ENCODE peak calls at places on chromosomes 1 and 21, in nine cellular contexts. B is mesenchymal stem cell; L is GM04504; X is body of pancreas; Q is dermis microvascular lymphatic vessel endothelial cell; N is posterior vena cava; V is SHP77; Z is naive thymus-derived CD8-positive, alpha-beta T cell; H is SK-MEL-5. Y is an unnamed sample.

GRCh38 chr1:246932366-246932700 is 585 bp upstream of the AHCTF1 start:
- DNase-seq in H (no peak), Z (no peak), B (no peak), Q (no peak), N (no peak), V (no peak), L (no peak), X (no peak), Y (no peak)

GRCh38 chr1:60171793-60172192 is 98.2 kb upstream of the C1orf87 start:
- DNase-seq in Q (no peak), B (peak), X (no peak), N (no peak), V (no peak), Z (no peak), H (no peak), L (peak), Y (no peak)

GRCh38 chr1:14437410-14437913 is 161.0 kb upstream of the KAZN start:
- DNase-seq in B (no peak), Q (no peak), L (no peak), Z (no peak), H (no peak), N (no peak), X (no peak), V (no peak), Y (no peak)

GRCh38 chr1:205374205-205375078 is 17.7 kb upstream of the KLHDC8A start:
- DNase-seq in N (no peak), L (no peak), B (peak), Z (no peak), H (no peak), Q (no peak), V (no peak), X (no peak), Y (no peak)

GRCh38 chr1:46521417-46521816 is 30.0 kb downstream of the KNCN start:
- DNase-seq in L (no peak), X (no peak), H (no peak), V (no peak), N (peak), Z (no peak), Q (no peak), B (no peak), Y (peak)

GRCh38 chr1:22900451-22900850 is 72.2 kb downstream of the LACTBL1 start:
- DNase-seq in Q (no peak), B (no peak), X (no peak), N (no peak), L (no peak), V (no peak), Z (peak), H (no peak), Y (no peak)

GRCh38 chr1:168512864-168513595 is 30.8 kb downstream of the XCL2 start:
- DNase-seq in H (no peak), X (no peak), L (no peak), V (no peak), Q (no peak), Z (peak), N (no peak), B (no peak), Y (no peak)

GRCh38 chr1:58966103-58966916 is 182.5 kb upstream of the JUN start:
- DNase-seq in Z (no peak), V (no peak), H (no peak), N (no peak), L (no peak), Q (no peak), B (no peak), X (no peak), Y (no peak)

GRCh38 chr1:87203890-87204289 is 124.8 kb upstream of the LMO4 start:
- DNase-seq in X (no peak), L (peak), B (no peak), N (no peak), Q (no peak), V (no peak), Z (no peak), H (no peak), Y (no peak)

GRCh38 chr1:85571830-85572229 is 8.7 kb upstream of the CCN1 start:
- DNase-seq in X (no peak), V (no peak), L (no peak), H (no peak), Z (no peak), B (peak), N (no peak), Q (no peak), Y (no peak)

GRCh38 chr1:44924835-44925464 is 61.4 kb downstream of the EIF2B3 start:
- DNase-seq in H (peak), V (peak), N (no peak), X (no peak), L (no peak), Z (no peak), B (peak), Q (peak), Y (no peak)

GRCh38 chr1:64851664-64852063 is 106.8 kb downstream of the RAVER2 start:
- DNase-seq in Z (no peak), H (no peak), X (no peak), B (no peak), L (no peak), Q (no peak), V (no peak), N (no peak), Y (no peak)

GRCh38 chr1:8075511-8076051 is 49.5 kb upstream of the ERRFI1 start:
- DNase-seq in Z (no peak), V (no peak), Q (no peak), B (peak), L (no peak), X (no peak), H (no peak), N (no peak), Y (no peak)

GRCh38 chr1:234638832-234639799 is 29.1 kb upstream of the IRF2BP2 start:
- DNase-seq in V (no peak), L (no peak), B (no peak), N (no peak), Q (no peak), Z (no peak), X (peak), H (no peak), Y (no peak)

GRCh38 chr21:32320726-32321125 is 22.1 kb downstream of the MRAP start:
- DNase-seq in Q (no peak), H (no peak), B (no peak), X (no peak), Z (no peak), N (no peak), L (no peak), V (no peak), Y (no peak)

GRCh38 chr1:184824716-184825323 is 70.2 kb upstream of the EDEM3 start:
- DNase-seq in L (no peak), N (no peak), B (no peak), Q (no peak), H (no peak), X (no peak), V (no peak), Z (no peak), Y (no peak)

GRCh38 chr1:32791881-32792280 is 25.3 kb downstream of the YARS1 start:
- DNase-seq in X (no peak), L (no peak), Q (no peak), N (no peak), V (no peak), H (no peak), B (no peak), Z (no peak), Y (no peak)

GRCh38 chr1:118154220-118154619 is 30.8 kb downstream of the SPAG17 start:
- DNase-seq in V (peak), N (no peak), H (peak), B (peak), L (no peak), Q (no peak), X (no peak), Z (no peak), Y (no peak)

GRCh38 chr1:10514490-10515235 is 39.9 kb downstream of the PEX14 start:
- DNase-seq in B (peak), H (peak), L (no peak), X (no peak), V (peak), Z (no peak), N (no peak), Q (no peak), Y (no peak)

GRCh38 chr1:91053630-91054029 is 31.8 kb upstream of the ZNF644 start:
- DNase-seq in H (no peak), N (no peak), V (no peak), X (no peak), B (no peak), Z (no peak), L (no peak), Q (no peak), Y (no peak)

GRCh38 chr1:172398193-172398592 is 22.3 kb upstream of the C1orf105 start:
- DNase-seq in N (no peak), V (no peak), Z (no peak), B (peak), Q (no peak), H (no peak), X (no peak), L (no peak), Y (no peak)

GRCh38 chr21:31781737-31782136 is 49.8 kb upstream of the SCAF4 start:
- DNase-seq in L (peak), Z (no peak), N (peak), X (peak), B (peak), Q (no peak), V (no peak), H (peak), Y (no peak)

GRCh38 chr1:44499306-44499705 is 94.3 kb downstream of the RNF220 start:
- DNase-seq in B (no peak), H (no peak), X (no peak), Q (no peak), V (no peak), L (no peak), N (no peak), Z (no peak), Y (no peak)

GRCh38 chr1:59043796-59044195 is 253.1 kb upstream of the FGGY start:
- DNase-seq in Q (no peak), N (peak), X (peak), V (no peak), B (peak), L (peak), H (no peak), Z (no peak), Y (no peak)

GRCh38 chr1:91730781-91731732 is 154.9 kb downstream of the TGFBR3 start:
- DNase-seq in V (no peak), H (no peak), B (peak), Z (no peak), X (peak), N (no peak), Q (no peak), L (no peak), Y (peak)